ENCODE peak calls at places on chromosomes 2 and 18, in eight cellular contexts. M, H, E, J, R, T, B and C are unnamed samples.
A peak's percentile ranks its signal among the peaks of the same experiment; 100 is the strongest.

GRCh38 chr2:219388127-219388844 is 574 bp upstream of the DNPEP start:
- DNase-seq in M (peak; percentile 96), H (peak; percentile 99), E (peak; percentile 96), J (peak; percentile 98), R (peak; percentile 99), T (peak; percentile 97), B (peak; percentile 90), C (peak; percentile 87)

GRCh38 chr18:37484893-37485834 is 80.4 kb downstream of the CELF4 start:
- DNase-seq in M (peak; percentile 42), H (no peak), E (peak; percentile 78), J (no peak), R (peak; percentile 78), T (peak; percentile 39), B (no peak), C (no peak)

GRCh38 chr2:102155703-102156515 is 13.4 kb downstream of the IL1R1 start:
- DNase-seq in M (no peak), H (peak; percentile 60), E (no peak), J (no peak), R (no peak), T (no peak), B (no peak), C (peak; percentile 62)

GRCh38 chr2:20378891-20379519 is 28.4 kb upstream of the PUM2 start:
- DNase-seq in M (peak; percentile 60), H (peak; percentile 79), E (peak; percentile 84), J (no peak), R (peak; percentile 77), T (peak; percentile 49), B (peak; percentile 44), C (peak; percentile 83)

GRCh38 chr2:218002792-218003191 is at the start of gene TNS1:
- DNase-seq in M (no peak), H (no peak), E (peak; percentile 50), J (no peak), R (peak; percentile 77), T (no peak), B (no peak), C (no peak)

GRCh38 chr2:162062559-162062958 is 11.5 kb downstream of the DPP4 start:
- DNase-seq in M (no peak), H (no peak), E (peak; percentile 28), J (no peak), R (no peak), T (no peak), B (no peak), C (no peak)

GRCh38 chr2:96953611-96954489 is 32.5 kb downstream of the FAM178B start:
- DNase-seq in M (no peak), H (no peak), E (no peak), J (no peak), R (no peak), T (no peak), B (no peak), C (no peak)

GRCh38 chr18:12394428-12394827 is 13.3 kb upstream of the PRELID3A start:
- DNase-seq in M (no peak), H (no peak), E (peak; percentile 67), J (no peak), R (no peak), T (no peak), B (no peak), C (peak; percentile 31)

GRCh38 chr2:5839563-5839962 is 147.4 kb downstream of the SOX11 start:
- DNase-seq in M (peak; percentile 32), H (no peak), E (no peak), J (no peak), R (peak; percentile 56), T (no peak), B (no peak), C (no peak)

GRCh38 chr2:142866426-142866825 is 11.0 kb upstream of the KYNU start:
- DNase-seq in M (no peak), H (no peak), E (no peak), J (no peak), R (no peak), T (no peak), B (no peak), C (no peak)

GRCh38 chr2:29117636-29118303 is 2.6 kb downstream of the CLIP4 start:
- DNase-seq in M (no peak), H (no peak), E (no peak), J (no peak), R (no peak), T (no peak), B (no peak), C (peak; percentile 72)

GRCh38 chr2:6031165-6031867 is 339.1 kb downstream of the SOX11 start:
- DNase-seq in M (no peak), H (no peak), E (no peak), J (no peak), R (no peak), T (no peak), B (no peak), C (no peak)

GRCh38 chr2:148602918-148603561 is 41.5 kb upstream of the EPC2 start:
- DNase-seq in M (no peak), H (no peak), E (no peak), J (no peak), R (no peak), T (no peak), B (peak; percentile 13), C (no peak)

GRCh38 chr2:208254118-208254870 is 577 bp downstream of the IDH1 start:
- DNase-seq in M (peak; percentile 90), H (peak; percentile 84), E (peak; percentile 94), J (peak; percentile 74), R (peak; percentile 96), T (peak; percentile 93), B (no peak), C (peak; percentile 80)

GRCh38 chr18:57533399-57533884 is 53.1 kb downstream of the FECH start:
- DNase-seq in M (peak; percentile 14), H (no peak), E (peak; percentile 56), J (no peak), R (no peak), T (no peak), B (no peak), C (no peak)

GRCh38 chr2:70145851-70146739 is 44.7 kb downstream of the C2orf42 start:
- DNase-seq in M (no peak), H (no peak), E (no peak), J (no peak), R (no peak), T (no peak), B (no peak), C (no peak)

GRCh38 chr2:100984892-100985307 is 17.2 kb upstream of the RPL31 start:
- DNase-seq in M (peak; percentile 68), H (peak; percentile 80), E (peak; percentile 91), J (peak; percentile 74), R (peak; percentile 85), T (peak; percentile 67), B (no peak), C (peak; percentile 75)

GRCh38 chr2:230721712-230722111 is 9.1 kb downstream of the CAB39 start:
- DNase-seq in M (no peak), H (no peak), E (peak; percentile 67), J (no peak), R (no peak), T (no peak), B (no peak), C (peak; percentile 30)

GRCh38 chr2:135525786-135526185 is 5.2 kb downstream of the ZRANB3 start:
- DNase-seq in M (no peak), H (no peak), E (no peak), J (no peak), R (no peak), T (no peak), B (no peak), C (no peak)

GRCh38 chr2:135530313-135531230 is at the start of gene ZRANB3:
- DNase-seq in M (peak; percentile 81), H (peak; percentile 92), E (peak; percentile 99), J (peak; percentile 96), R (peak; percentile 90), T (peak; percentile 82), B (peak; percentile 92), C (peak; percentile 99)

GRCh38 chr2:135528006-135528405 is 3.0 kb downstream of the ZRANB3 start:
- DNase-seq in M (no peak), H (no peak), E (no peak), J (no peak), R (no peak), T (no peak), B (no peak), C (no peak)

GRCh38 chr2:135532581-135532980 is 1.3 kb downstream of the R3HDM1 start:
- DNase-seq in M (no peak), H (no peak), E (no peak), J (no peak), R (no peak), T (no peak), B (no peak), C (peak; percentile 34)

GRCh38 chr2:135531231-135532197 is at the start of gene R3HDM1:
- DNase-seq in M (peak; percentile 95), H (peak; percentile 98), E (peak; percentile 100), J (peak; percentile 96), R (peak; percentile 94), T (peak; percentile 90), B (peak; percentile 97), C (peak; percentile 100)
- TF ChIP-seq CTCF in M (no peak), H (no peak), E (peak; percentile 50), J (no peak), R (no peak), T (peak; percentile 38), B (peak; percentile 4), C (peak; percentile 16)

GRCh38 chr2:178155524-178155923 is 38.8 kb upstream of the OSBPL6 start:
- DNase-seq in M (no peak), H (no peak), E (no peak), J (no peak), R (no peak), T (no peak), B (no peak), C (no peak)
- TF ChIP-seq CTCF in M (no peak), H (no peak), E (no peak), J (no peak), R (no peak), T (no peak), B (no peak), C (no peak)

DNA sequence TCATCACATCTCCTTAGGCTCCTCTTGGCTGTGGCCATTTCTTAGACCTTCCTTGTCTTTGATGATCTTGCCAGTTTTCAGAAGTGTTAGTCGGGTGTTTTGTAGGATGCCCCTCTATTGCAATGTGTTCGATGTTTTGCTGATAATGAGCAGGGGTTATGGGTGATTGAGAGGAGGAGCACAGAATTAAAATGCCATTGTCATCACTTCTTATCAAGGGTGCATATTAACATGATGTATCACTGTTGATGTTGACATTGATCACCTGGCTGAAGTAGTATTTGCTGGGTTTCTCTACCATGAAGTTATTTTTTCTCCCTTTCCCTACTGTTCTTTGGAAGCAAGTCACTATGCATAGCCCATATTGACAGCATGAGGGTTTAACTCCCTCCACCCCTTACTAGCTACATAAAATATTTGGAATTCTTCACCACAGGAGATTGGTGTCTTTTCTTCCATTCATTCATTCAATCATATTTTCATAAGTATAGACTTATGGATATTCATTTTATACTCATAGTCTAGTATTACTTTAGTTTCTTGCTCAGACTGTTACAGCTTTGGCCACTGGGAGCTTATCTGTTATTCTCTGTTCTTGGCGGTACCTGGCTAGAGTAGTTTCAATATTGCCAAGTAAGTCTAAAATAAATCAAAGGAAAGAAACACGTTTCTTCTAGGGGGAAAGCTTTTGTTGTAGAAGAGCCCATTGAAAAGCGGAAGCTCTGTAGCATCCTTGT is 54.5 kb upstream of the TMEM87B start:
- DNase-seq in M (no peak), H (no peak), E (no peak), J (no peak), R (no peak), T (no peak), B (no peak), C (no peak)
- TF ChIP-seq CTCF in M (no peak), H (no peak), E (no peak), J (no peak), R (no peak), T (no peak), B (no peak), C (no peak)

DNA sequence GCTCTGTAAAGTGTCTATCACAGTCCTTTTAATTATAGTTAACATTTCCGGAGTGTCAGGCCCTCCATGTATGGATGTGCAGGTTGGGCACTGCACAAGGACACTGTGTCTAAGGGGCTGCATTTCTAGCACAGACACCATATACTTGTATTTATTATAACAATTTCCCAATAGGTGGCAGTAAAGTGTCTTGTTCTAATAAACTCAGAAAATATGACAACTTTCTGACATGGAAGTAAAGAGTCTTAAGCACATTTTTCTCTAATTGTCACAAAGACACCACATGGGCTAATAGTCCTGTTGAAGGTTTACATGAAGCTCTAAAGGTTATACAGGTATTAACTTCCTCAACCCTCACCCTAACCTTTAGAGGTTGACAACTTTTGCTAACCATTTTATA is 156.6 kb downstream of the DYSF start:
- DNase-seq in M (no peak), H (no peak), E (no peak), J (no peak), R (no peak), T (no peak), B (no peak), C (peak; percentile 33)
- TF ChIP-seq CTCF in M (peak; percentile 54), H (no peak), E (no peak), J (peak; percentile 15), R (no peak), T (no peak), B (no peak), C (peak; percentile 23)